ENCODE peak calls at places on chromosomes 2 and 18, in seven cellular contexts. One of them, this sample, is unnamed. For H3K4me1, the result is how much of the 10 kb centered on the place peaks cover.

GRCh38 chr18:78776151-78776550 is 203.5 kb upstream of the SALL3 start:
- DNase-seq in OCI-LY7: no peak
- DNase-seq in heart left ventricle: no peak
- DNase-seq in right lobe of liver: no peak
- DNase-seq in right atrium auricular region: no peak
- DNase-seq in naive thymus-derived CD4-positive, alpha-beta T cell: no peak
- DNase-seq in SK-N-SH: no peak
- DNase-seq in this sample: no peak

GRCh38 chr2:191382801-191383200 is 137.6 kb downstream of the MYO1B start:
- DNase-seq in OCI-LY7: no peak
- DNase-seq in heart left ventricle: no peak
- DNase-seq in right lobe of liver: no peak
- DNase-seq in right atrium auricular region: no peak
- DNase-seq in naive thymus-derived CD4-positive, alpha-beta T cell: no peak
- DNase-seq in SK-N-SH: no peak
- DNase-seq in this sample: peak

GRCh38 chr18:55256568-55257289 is 297.5 kb upstream of the CCDC68 start:
- DNase-seq in OCI-LY7: no peak
- DNase-seq in heart left ventricle: no peak
- DNase-seq in right lobe of liver: no peak
- DNase-seq in right atrium auricular region: no peak
- DNase-seq in naive thymus-derived CD4-positive, alpha-beta T cell: no peak
- DNase-seq in SK-N-SH: no peak
- DNase-seq in this sample: no peak

GRCh38 chr2:6368271-6368670 is 497.4 kb downstream of the CMPK2 start:
- DNase-seq in OCI-LY7: no peak
- DNase-seq in heart left ventricle: no peak
- DNase-seq in right lobe of liver: no peak
- DNase-seq in right atrium auricular region: no peak
- DNase-seq in naive thymus-derived CD4-positive, alpha-beta T cell: no peak
- DNase-seq in SK-N-SH: no peak
- DNase-seq in this sample: no peak

GRCh38 chr2:24824071-24824588 is 30.9 kb downstream of the CENPO start:
- DNase-seq in OCI-LY7: no peak
- DNase-seq in heart left ventricle: no peak
- DNase-seq in right lobe of liver: no peak
- DNase-seq in right atrium auricular region: peak
- DNase-seq in naive thymus-derived CD4-positive, alpha-beta T cell: no peak
- DNase-seq in SK-N-SH: peak
- DNase-seq in this sample: no peak

GRCh38 chr2:62554440-62554839 is 48.4 kb upstream of the TMEM17 start:
- DNase-seq in OCI-LY7: no peak
- DNase-seq in heart left ventricle: no peak
- DNase-seq in right lobe of liver: no peak
- DNase-seq in right atrium auricular region: no peak
- DNase-seq in naive thymus-derived CD4-positive, alpha-beta T cell: no peak
- DNase-seq in SK-N-SH: no peak
- DNase-seq in this sample: no peak

GRCh38 chr2:46913471-46914381 is 1.9 kb downstream of the MCFD2 start:
- DNase-seq in OCI-LY7: no peak
- DNase-seq in heart left ventricle: no peak
- DNase-seq in right lobe of liver: no peak
- DNase-seq in right atrium auricular region: peak
- DNase-seq in naive thymus-derived CD4-positive, alpha-beta T cell: no peak
- DNase-seq in SK-N-SH: peak
- DNase-seq in this sample: no peak

GRCh38 chr2:158518083-158518482 is 61.3 kb downstream of the PKP4 start:
- DNase-seq in OCI-LY7: no peak
- DNase-seq in heart left ventricle: no peak
- DNase-seq in right lobe of liver: no peak
- DNase-seq in right atrium auricular region: no peak
- DNase-seq in naive thymus-derived CD4-positive, alpha-beta T cell: no peak
- DNase-seq in SK-N-SH: no peak
- DNase-seq in this sample: no peak

GRCh38 chr18:8744656-8745055 is 39.3 kb downstream of the MTCL1 start:
- DNase-seq in OCI-LY7: peak
- DNase-seq in heart left ventricle: no peak
- DNase-seq in right lobe of liver: no peak
- DNase-seq in right atrium auricular region: no peak
- DNase-seq in naive thymus-derived CD4-positive, alpha-beta T cell: peak
- DNase-seq in SK-N-SH: no peak
- DNase-seq in this sample: no peak

GRCh38 chr2:201795608-201796477 is 10.5 kb upstream of the CDK15 start:
- DNase-seq in OCI-LY7: peak
- DNase-seq in heart left ventricle: no peak
- DNase-seq in right lobe of liver: no peak
- DNase-seq in right atrium auricular region: no peak
- DNase-seq in naive thymus-derived CD4-positive, alpha-beta T cell: no peak
- DNase-seq in SK-N-SH: peak
- DNase-seq in this sample: no peak

GRCh38 chr2:197158591-197159550 is 151.7 kb downstream of the ANKRD44 start:
- DNase-seq in OCI-LY7: no peak
- DNase-seq in heart left ventricle: no peak
- DNase-seq in right lobe of liver: no peak
- DNase-seq in right atrium auricular region: no peak
- DNase-seq in naive thymus-derived CD4-positive, alpha-beta T cell: no peak
- DNase-seq in SK-N-SH: no peak
- DNase-seq in this sample: no peak

GRCh38 chr2:197161738-197162137 is 148.8 kb downstream of the ANKRD44 start:
- DNase-seq in OCI-LY7: no peak
- DNase-seq in heart left ventricle: no peak
- DNase-seq in right lobe of liver: no peak
- DNase-seq in right atrium auricular region: no peak
- DNase-seq in naive thymus-derived CD4-positive, alpha-beta T cell: no peak
- DNase-seq in SK-N-SH: no peak
- DNase-seq in this sample: no peak

GRCh38 chr2:197163755-197164753 is 146.5 kb downstream of the ANKRD44 start:
- DNase-seq in OCI-LY7: no peak
- DNase-seq in heart left ventricle: peak
- DNase-seq in right lobe of liver: peak
- DNase-seq in right atrium auricular region: no peak
- DNase-seq in naive thymus-derived CD4-positive, alpha-beta T cell: no peak
- DNase-seq in SK-N-SH: no peak
- DNase-seq in this sample: no peak

GRCh38 chr2:197158138-197158537 is 152.4 kb downstream of the ANKRD44 start:
- DNase-seq in OCI-LY7: no peak
- DNase-seq in heart left ventricle: no peak
- DNase-seq in right lobe of liver: no peak
- DNase-seq in right atrium auricular region: no peak
- DNase-seq in naive thymus-derived CD4-positive, alpha-beta T cell: no peak
- DNase-seq in SK-N-SH: no peak
- DNase-seq in this sample: no peak

GRCh38 chr2:197159681-197160211 is 150.8 kb downstream of the ANKRD44 start:
- DNase-seq in OCI-LY7: no peak
- DNase-seq in heart left ventricle: no peak
- DNase-seq in right lobe of liver: no peak
- DNase-seq in right atrium auricular region: no peak
- DNase-seq in naive thymus-derived CD4-positive, alpha-beta T cell: no peak
- DNase-seq in SK-N-SH: no peak
- DNase-seq in this sample: no peak
- H3K4me1 ChIP-seq in OCI-LY7: half or more
- H3K4me1 ChIP-seq in heart left ventricle: under half
- H3K4me1 ChIP-seq in right lobe of liver: under half
- H3K4me1 ChIP-seq in right atrium auricular region: under half
- H3K4me1 ChIP-seq in naive thymus-derived CD4-positive, alpha-beta T cell: under half
- H3K4me1 ChIP-seq in SK-N-SH: under half
- H3K4me1 ChIP-seq in this sample: under half

GRCh38 chr2:34991508-34992274 is 1363.9 kb upstream of the CRIM1 start:
- DNase-seq in OCI-LY7: no peak
- DNase-seq in heart left ventricle: peak
- DNase-seq in right lobe of liver: no peak
- DNase-seq in right atrium auricular region: no peak
- DNase-seq in naive thymus-derived CD4-positive, alpha-beta T cell: no peak
- DNase-seq in SK-N-SH: no peak
- DNase-seq in this sample: no peak
- H3K4me3 ChIP-seq in OCI-LY7: no peak
- H3K4me3 ChIP-seq in heart left ventricle: no peak
- H3K4me3 ChIP-seq in right lobe of liver: no peak
- H3K4me3 ChIP-seq in right atrium auricular region: no peak
- H3K4me3 ChIP-seq in naive thymus-derived CD4-positive, alpha-beta T cell: no peak
- H3K4me3 ChIP-seq in SK-N-SH: no peak
- H3K4me3 ChIP-seq in this sample: no peak

GRCh38 chr2:223997938-223998337 is 40.7 kb downstream of the MRPL44 start:
- DNase-seq in OCI-LY7: no peak
- DNase-seq in heart left ventricle: no peak
- DNase-seq in right lobe of liver: no peak
- DNase-seq in right atrium auricular region: no peak
- DNase-seq in naive thymus-derived CD4-positive, alpha-beta T cell: no peak
- DNase-seq in SK-N-SH: no peak
- DNase-seq in this sample: no peak
- H3K4me1 ChIP-seq in OCI-LY7: under half
- H3K4me1 ChIP-seq in heart left ventricle: under half
- H3K4me1 ChIP-seq in right lobe of liver: under half
- H3K4me1 ChIP-seq in right atrium auricular region: under half
- H3K4me1 ChIP-seq in naive thymus-derived CD4-positive, alpha-beta T cell: under half
- H3K4me1 ChIP-seq in SK-N-SH: under half
- H3K4me1 ChIP-seq in this sample: under half

DNA sequence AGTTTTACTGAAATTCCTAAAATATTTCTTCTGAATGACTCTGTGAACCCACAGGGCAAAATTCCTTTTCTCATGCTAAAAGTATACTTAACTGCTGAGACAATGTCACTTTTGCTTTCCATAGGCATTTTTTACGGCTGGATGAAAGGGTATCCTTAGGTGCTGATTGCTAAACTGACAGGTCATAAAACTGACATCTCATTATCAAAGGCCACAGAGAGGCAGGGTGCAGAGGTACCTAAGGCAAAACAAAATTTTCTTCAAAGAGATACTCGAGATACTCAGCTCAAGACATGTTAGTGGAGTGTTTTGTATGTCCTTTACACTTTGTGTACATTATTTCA is 62.0 kb upstream of the WDR75 start:
- DNase-seq in OCI-LY7: no peak
- DNase-seq in heart left ventricle: no peak
- DNase-seq in right lobe of liver: no peak
- DNase-seq in right atrium auricular region: no peak
- DNase-seq in naive thymus-derived CD4-positive, alpha-beta T cell: no peak
- DNase-seq in SK-N-SH: no peak
- DNase-seq in this sample: no peak
- H3K4me3 ChIP-seq in OCI-LY7: no peak
- H3K4me3 ChIP-seq in heart left ventricle: no peak
- H3K4me3 ChIP-seq in right lobe of liver: no peak
- H3K4me3 ChIP-seq in right atrium auricular region: no peak
- H3K4me3 ChIP-seq in naive thymus-derived CD4-positive, alpha-beta T cell: no peak
- H3K4me3 ChIP-seq in SK-N-SH: no peak
- H3K4me3 ChIP-seq in this sample: no peak

DNA sequence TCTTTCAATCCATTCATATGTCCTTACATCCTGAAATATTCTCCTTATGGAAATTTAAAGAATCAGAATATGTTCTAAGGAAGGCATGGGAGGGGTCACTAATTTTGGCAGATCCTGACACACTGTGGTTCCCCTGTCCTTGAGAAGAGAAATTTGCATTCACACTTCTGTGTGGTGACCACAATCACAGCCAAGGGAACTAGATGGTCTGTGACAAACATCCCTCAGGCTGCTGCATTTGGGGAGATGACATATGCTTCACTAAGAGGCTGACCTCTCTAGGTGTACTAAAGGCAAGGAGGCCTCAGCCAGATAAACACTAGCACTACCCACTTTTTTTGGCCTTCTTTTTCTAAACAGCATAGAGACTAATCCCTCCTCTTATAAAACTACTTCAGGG is 129.6 kb downstream of the MREG start:
- DNase-seq in OCI-LY7: no peak
- DNase-seq in heart left ventricle: no peak
- DNase-seq in right lobe of liver: no peak
- DNase-seq in right atrium auricular region: no peak
- DNase-seq in naive thymus-derived CD4-positive, alpha-beta T cell: no peak
- DNase-seq in SK-N-SH: no peak
- DNase-seq in this sample: no peak
- H3K4me1 ChIP-seq in OCI-LY7: under half
- H3K4me1 ChIP-seq in heart left ventricle: under half
- H3K4me1 ChIP-seq in right lobe of liver: under half
- H3K4me1 ChIP-seq in right atrium auricular region: under half
- H3K4me1 ChIP-seq in naive thymus-derived CD4-positive, alpha-beta T cell: under half
- H3K4me1 ChIP-seq in SK-N-SH: under half
- H3K4me1 ChIP-seq in this sample: under half

DNA sequence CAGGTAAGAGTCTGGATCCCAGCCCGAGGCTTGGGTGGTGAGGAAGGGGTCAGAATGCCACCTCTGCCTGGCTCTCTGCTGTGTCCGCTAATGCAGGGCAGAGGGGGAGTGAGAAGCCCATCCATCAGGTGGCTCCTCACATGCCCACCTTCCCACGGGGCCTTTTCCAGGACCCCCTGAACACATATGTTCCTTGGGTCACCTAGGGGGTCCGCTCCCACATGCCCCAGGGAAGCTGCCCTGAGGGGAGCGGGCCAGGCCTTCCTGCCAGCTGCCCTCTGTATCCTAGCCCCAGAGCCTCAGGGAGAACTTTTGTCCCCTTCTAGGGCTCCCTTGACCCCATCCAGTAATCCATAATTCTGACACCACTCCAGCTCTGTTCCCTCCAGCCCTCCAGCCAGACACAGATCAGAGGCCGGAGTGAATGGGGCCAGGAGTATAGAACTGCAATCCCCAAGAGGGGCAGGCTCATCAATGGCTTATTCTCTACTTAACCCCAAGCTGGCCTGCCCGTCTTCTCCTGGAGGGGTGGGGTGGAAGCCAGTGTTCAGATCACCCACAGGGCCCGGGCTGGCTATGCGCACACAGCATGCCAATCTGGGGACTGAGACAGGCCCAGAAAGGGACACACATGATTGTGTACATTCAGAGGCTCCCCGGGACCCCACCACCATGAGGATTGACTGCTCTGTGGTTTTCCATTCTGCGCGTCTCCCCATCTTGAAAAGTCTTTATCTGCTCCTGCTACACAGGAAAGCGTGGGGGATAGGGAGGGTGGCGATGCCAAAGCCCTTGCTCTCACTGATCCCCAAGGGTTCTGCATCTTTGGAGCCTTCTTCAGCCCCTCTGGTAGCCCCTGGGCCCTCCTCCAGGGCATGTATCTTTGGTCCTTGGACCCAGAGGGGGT is 1.1 kb downstream of the EMILIN1 start:
- DNase-seq in OCI-LY7: no peak
- DNase-seq in heart left ventricle: no peak
- DNase-seq in right lobe of liver: no peak
- DNase-seq in right atrium auricular region: no peak
- DNase-seq in naive thymus-derived CD4-positive, alpha-beta T cell: no peak
- DNase-seq in SK-N-SH: peak
- DNase-seq in this sample: no peak
- H3K4me3 ChIP-seq in OCI-LY7: no peak
- H3K4me3 ChIP-seq in heart left ventricle: peak
- H3K4me3 ChIP-seq in right lobe of liver: peak
- H3K4me3 ChIP-seq in right atrium auricular region: peak
- H3K4me3 ChIP-seq in naive thymus-derived CD4-positive, alpha-beta T cell: no peak
- H3K4me3 ChIP-seq in SK-N-SH: peak
- H3K4me3 ChIP-seq in this sample: peak

DNA sequence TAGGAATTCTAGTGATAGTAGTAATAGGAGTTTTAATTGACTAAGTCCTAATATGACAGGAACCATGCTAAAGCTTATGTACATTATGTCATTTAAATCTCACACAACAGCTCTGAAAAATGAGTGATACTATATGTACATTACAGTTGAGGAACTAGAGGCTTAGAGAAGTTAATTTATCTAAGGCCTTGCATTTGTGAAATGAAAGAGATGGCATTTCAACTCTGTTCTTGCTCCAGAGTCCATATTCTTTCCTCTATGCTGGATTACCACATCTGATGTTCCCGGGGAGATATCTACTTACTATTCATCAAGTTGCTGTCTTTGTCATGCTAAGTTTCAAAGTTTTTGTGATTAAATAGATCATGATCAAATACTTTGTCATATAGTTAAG is 5.7 kb downstream of the AGPS start:
- DNase-seq in OCI-LY7: no peak
- DNase-seq in heart left ventricle: no peak
- DNase-seq in right lobe of liver: no peak
- DNase-seq in right atrium auricular region: no peak
- DNase-seq in naive thymus-derived CD4-positive, alpha-beta T cell: no peak
- DNase-seq in SK-N-SH: no peak
- DNase-seq in this sample: no peak
- H3K4me1 ChIP-seq in OCI-LY7: under half
- H3K4me1 ChIP-seq in heart left ventricle: half or more
- H3K4me1 ChIP-seq in right lobe of liver: half or more
- H3K4me1 ChIP-seq in right atrium auricular region: under half
- H3K4me1 ChIP-seq in naive thymus-derived CD4-positive, alpha-beta T cell: under half
- H3K4me1 ChIP-seq in SK-N-SH: under half
- H3K4me1 ChIP-seq in this sample: under half

This sample was measured in breast epithelium.